ENCODE peak calls at places on chromosomes 2 and 18, in six cellular contexts. W is ovary, B is sigmoid colon, S is lower leg skin, U is tibial nerve, X is right lobe of liver. L is an unnamed sample.

GRCh38 chr2:88307817-88308216 is 137.7 kb downstream of the THNSL2 start:
- DNase-seq in U (no peak), W (no peak), S (no peak), B (no peak), X (no peak), L (no peak)

GRCh38 chr2:166972418-166972817 is 84.1 kb downstream of the XIRP2 start:
- DNase-seq in X (no peak), U (no peak), B (no peak), W (no peak), S (no peak), L (no peak)

GRCh38 chr2:143513081-143513480 is 383.9 kb downstream of the ARHGAP15 start:
- DNase-seq in U (no peak), S (peak), X (no peak), B (no peak), W (peak), L (no peak)

GRCh38 chr2:46276652-46277051 is 20.6 kb upstream of the EPAS1 start:
- DNase-seq in B (no peak), X (no peak), U (no peak), S (no peak), W (no peak), L (no peak)

GRCh38 chr18:35223797-35224196 is 17.0 kb upstream of the ZNF397 start:
- DNase-seq in B (no peak), U (no peak), X (no peak), W (no peak), S (no peak), L (no peak)

GRCh38 chr18:1034971-1035370 is 130.3 kb downstream of the ADCYAP1 start:
- DNase-seq in W (no peak), S (no peak), X (no peak), B (no peak), U (no peak), L (no peak)

GRCh38 chr2:238242731-238243495 is 3.1 kb upstream of the HES6 start:
- DNase-seq in B (peak), X (no peak), W (no peak), U (no peak), S (no peak), L (no peak)

GRCh38 chr2:221680548-221680947 is 108.4 kb upstream of the EPHA4 start:
- DNase-seq in S (no peak), B (no peak), X (no peak), W (no peak), U (no peak), L (no peak)

GRCh38 chr18:56702946-56703345 is 51.8 kb downstream of the WDR7 start:
- DNase-seq in B (no peak), S (no peak), W (no peak), X (no peak), U (no peak), L (no peak)

GRCh38 chr2:111071480-111072143 is 49.1 kb upstream of the BCL2L11 start:
- DNase-seq in W (no peak), B (no peak), X (no peak), U (no peak), S (peak), L (no peak)

GRCh38 chr2:63301481-63301880 is 250.9 kb downstream of the OTX1 start:
- DNase-seq in W (no peak), U (no peak), S (no peak), B (no peak), X (no peak), L (no peak)

GRCh38 chr2:58959996-58960395 is 718.9 kb upstream of the FANCL start:
- DNase-seq in X (no peak), W (no peak), B (no peak), U (no peak), S (no peak), L (no peak)

GRCh38 chr2:46521215-46521683 is 41.9 kb downstream of the TMEM247 start:
- DNase-seq in W (peak), U (peak), S (peak), X (no peak), B (peak), L (no peak)

GRCh38 chr2:134736167-134736885 is 17.5 kb upstream of the TMEM163 start:
- DNase-seq in W (no peak), X (no peak), U (no peak), S (no peak), B (no peak), L (no peak)

GRCh38 chr2:7375901-7376300 is 458.7 kb downstream of the RNF144A start:
- DNase-seq in B (no peak), U (no peak), S (no peak), W (no peak), X (no peak), L (no peak)

GRCh38 chr2:240795468-240795867 is 24.6 kb downstream of the KIF1A start:
- DNase-seq in W (no peak), B (peak), S (no peak), X (peak), U (no peak), L (no peak)

GRCh38 chr2:226411727-226412360 is 387.8 kb downstream of the IRS1 start:
- DNase-seq in S (no peak), W (no peak), B (no peak), U (no peak), X (no peak), L (no peak)

GRCh38 chr18:59929621-59930295 is 30.0 kb downstream of the PMAIP1 start:
- DNase-seq in X (no peak), B (no peak), U (no peak), W (no peak), S (no peak), L (no peak)

DNA sequence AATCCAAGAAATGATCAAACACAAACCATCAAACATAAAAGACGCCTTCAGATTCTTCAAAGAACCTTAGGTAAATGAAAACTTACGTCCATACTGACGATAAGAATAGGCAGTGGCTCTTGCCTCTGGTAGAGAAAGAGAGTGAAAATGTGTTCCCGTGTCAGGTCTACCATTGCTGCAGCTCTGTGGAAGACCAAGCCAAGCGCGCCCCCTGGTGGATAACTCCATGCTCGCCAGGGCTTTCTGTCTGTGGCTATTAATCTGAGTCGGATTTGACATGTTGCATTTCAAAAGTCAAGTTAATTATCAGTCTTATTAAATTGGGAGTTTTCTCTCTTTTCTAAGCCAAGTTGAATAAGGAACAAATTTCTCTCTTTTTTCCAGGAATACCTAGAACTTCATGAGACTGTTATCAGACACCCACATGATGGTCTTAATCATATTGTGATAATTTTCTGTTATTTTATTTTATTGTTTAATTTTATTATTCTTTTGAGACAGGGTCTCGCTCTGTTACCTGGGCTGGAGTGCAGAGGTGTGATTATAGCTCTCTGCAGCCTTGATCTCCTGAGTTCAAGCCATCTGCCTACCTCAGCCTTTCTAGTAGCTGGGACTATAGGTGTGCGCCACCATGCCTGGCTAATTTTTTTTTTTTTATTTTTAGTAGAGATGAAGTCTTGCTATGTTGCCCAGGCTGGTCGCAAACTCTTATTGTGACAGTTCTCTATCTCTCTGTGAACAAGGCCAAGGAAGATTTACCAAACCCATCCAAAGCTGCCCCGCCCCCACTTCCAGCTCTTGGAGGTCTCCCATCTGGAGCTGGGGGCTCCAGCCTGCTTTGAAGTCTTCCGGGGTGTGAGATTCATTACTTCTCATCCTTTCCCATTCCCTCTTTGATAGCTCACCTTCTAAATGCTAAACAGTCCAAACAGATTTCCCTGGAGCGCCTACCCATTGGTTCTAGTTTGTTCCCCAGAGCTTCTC is 15.8 kb upstream of the ZAP70 start:
- DNase-seq in W (peak), U (peak), X (peak), B (peak), S (peak), L (peak)
- TF ChIP-seq POLR2A in W (no peak), U (no peak), X (no peak), B (no peak), S (no peak), L (no peak)

GRCh38 chr2:19358242-19359020 is at the start of gene OSR1:
- DNase-seq in U (no peak), W (peak), B (peak), X (no peak), S (no peak), L (no peak)
- TF ChIP-seq POLR2A in U (peak), W (peak), B (peak), X (no peak), S (no peak), L (no peak)

GRCh38 chr2:158457826-158458616 is 1.3 kb downstream of the PKP4 start:
- DNase-seq in X (peak), W (peak), U (peak), S (peak), B (peak), L (peak)
- TF ChIP-seq POLR2A in X (peak), W (peak), U (no peak), S (no peak), B (peak), L (no peak)

GRCh38 chr2:121472465-121472993 is 58.2 kb upstream of the RNU4ATAC start:
- DNase-seq in W (no peak), U (no peak), X (no peak), B (no peak), S (no peak), L (no peak)

GRCh38 chr2:121471571-121472464 is 58.9 kb upstream of the RNU4ATAC start:
- DNase-seq in B (no peak), W (no peak), S (no peak), U (no peak), X (no peak), L (no peak)

GRCh38 chr2:121470917-121471316 is 59.8 kb upstream of the RNU4ATAC start:
- DNase-seq in S (no peak), X (no peak), W (no peak), U (no peak), B (no peak), L (no peak)

GRCh38 chr2:121469361-121469760 is 61.3 kb upstream of the RNU4ATAC start:
- DNase-seq in U (no peak), W (no peak), X (no peak), B (no peak), S (no peak), L (no peak)

GRCh38 chr2:121468936-121469335 is 61.7 kb upstream of the RNU4ATAC start:
- DNase-seq in S (no peak), B (no peak), X (no peak), U (no peak), W (no peak), L (no peak)
- TF ChIP-seq POLR2A in S (no peak), B (no peak), X (no peak), U (no peak), W (no peak), L (no peak)

DNA sequence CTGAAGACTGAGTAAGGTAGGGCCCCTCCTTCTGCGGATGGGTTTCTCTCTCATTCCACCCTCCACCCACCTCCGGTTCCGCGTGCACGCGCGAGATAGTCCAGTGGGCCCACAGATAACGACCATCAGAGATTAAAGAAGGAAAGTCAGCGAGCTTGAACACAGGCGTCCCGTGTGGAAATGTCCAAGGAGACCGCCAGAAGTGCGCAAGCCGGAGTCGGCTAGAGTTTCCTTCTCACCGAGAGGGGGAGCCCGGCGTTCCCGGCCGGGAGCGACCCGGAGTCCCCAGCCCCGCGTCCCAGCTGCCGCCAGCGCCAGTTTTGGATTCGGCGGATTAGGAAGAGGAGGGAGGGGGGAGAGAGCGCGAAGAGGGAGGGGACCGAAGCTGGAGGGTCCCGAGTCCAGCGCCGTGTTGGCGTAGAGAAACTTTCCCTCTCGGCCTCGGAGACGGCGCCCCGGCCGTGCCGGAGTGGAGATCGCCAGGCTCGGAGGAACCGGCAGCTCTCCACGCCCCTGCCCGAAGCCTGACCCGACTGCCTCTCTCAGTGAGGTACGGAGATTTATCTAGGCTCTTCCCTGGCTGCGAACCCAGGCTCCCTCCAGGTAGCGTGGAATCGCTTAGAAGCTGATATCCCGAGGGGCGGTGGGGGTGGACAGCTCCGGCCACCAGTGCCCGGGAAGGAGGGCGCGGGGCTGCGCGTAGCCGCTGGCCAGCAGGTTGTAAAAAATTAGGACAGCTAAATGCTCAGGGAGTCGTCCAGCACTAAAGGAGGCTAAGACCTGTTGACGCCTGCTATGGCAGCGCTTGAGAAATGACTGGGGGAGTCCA is at the start of gene GULP1:
- DNase-seq in S (peak), B (peak), U (peak), W (peak), X (peak), L (peak)
- TF ChIP-seq POLR2A in S (no peak), B (no peak), U (no peak), W (no peak), X (no peak), L (no peak)

GRCh38 chr2:84970956-84971798 is at the start of gene KCMF1:
- DNase-seq in S (peak), X (peak), W (peak), U (peak), B (peak), L (peak)
- TF ChIP-seq POLR2A in S (no peak), X (peak), W (no peak), U (peak), B (no peak), L (no peak)

GRCh38 chr2:20322527-20323300 is 27.9 kb downstream of the PUM2 start:
- DNase-seq in S (no peak), B (no peak), U (no peak), X (no peak), W (no peak), L (no peak)
- TF ChIP-seq POLR2A in S (no peak), B (no peak), U (no peak), X (no peak), W (no peak), L (no peak)

GRCh38 chr2:127644661-127645394 is 1.1 kb upstream of the GPR17 start:
- DNase-seq in S (no peak), U (no peak), W (no peak), B (peak), X (no peak), L (no peak)

GRCh38 chr2:127648321-127648720 is 2.4 kb downstream of the GPR17 start:
- DNase-seq in U (no peak), B (peak), W (no peak), S (no peak), X (peak), L (no peak)

GRCh38 chr2:127645395-127646291 is at the start of gene GPR17:
- DNase-seq in U (no peak), W (no peak), X (peak), S (no peak), B (peak), L (no peak)

GRCh38 chr2:127647242-127648190 is 1.6 kb downstream of the GPR17 start:
- DNase-seq in W (no peak), S (no peak), X (peak), B (peak), U (no peak), L (no peak)

GRCh38 chr2:127646487-127647241 is 711 bp downstream of the GPR17 start:
- DNase-seq in X (peak), U (no peak), S (no peak), B (peak), W (no peak), L (no peak)
- TF ChIP-seq POLR2A in X (no peak), U (no peak), S (no peak), B (no peak), W (no peak), L (no peak)

DNA sequence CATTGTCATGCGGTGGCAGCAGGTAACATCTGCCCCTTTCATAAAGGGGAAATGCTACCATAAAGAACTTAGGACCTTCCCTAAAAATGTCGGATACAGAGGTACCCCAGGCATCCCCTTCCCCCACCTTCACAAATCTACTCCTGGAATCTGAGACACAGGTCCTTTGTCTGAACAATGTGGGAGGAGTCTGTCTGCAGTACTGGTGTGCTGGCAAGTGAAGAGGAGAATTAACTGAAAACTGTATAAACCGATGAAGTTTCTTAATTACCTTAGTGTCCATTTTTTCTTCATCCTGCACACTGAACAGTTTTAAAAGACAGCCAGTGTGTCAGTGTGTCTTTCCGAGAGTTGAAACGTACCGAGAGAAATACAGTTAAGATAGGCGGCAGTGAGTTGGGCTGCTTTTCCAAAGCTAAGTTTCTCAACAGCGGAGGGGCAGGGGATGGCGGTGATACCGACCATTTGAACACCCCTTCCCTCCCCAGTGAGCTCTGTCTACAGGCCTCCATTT is 1.8 kb downstream of the MEX3C start:
- DNase-seq in U (no peak), W (no peak), X (no peak), S (no peak), B (no peak), L (no peak)
- TF ChIP-seq POLR2A in U (peak), W (no peak), X (no peak), S (no peak), B (no peak), L (no peak)